ENCODE peak calls at places on chromosomes 7 and 10, in eight cellular contexts. Y, L, K, R, S, X, D and Z are unnamed samples.
A peak's percentile ranks its signal among the peaks of the same experiment; 100 is the strongest.

GRCh38 chr10:128863823-128864405 is 603.1 kb upstream of the MGMT start:
- DNase-seq in Y (no peak), L (no peak), K (no peak), R (no peak), S (peak; percentile 56), X (no peak), D (no peak), Z (no peak)

GRCh38 chr10:75408512-75408881 is 6.9 kb upstream of the ZNF503 start:
- DNase-seq in Y (no peak), L (no peak), K (no peak), R (no peak), S (no peak), X (no peak), D (no peak), Z (no peak)

GRCh38 chr7:15801565-15801964 is 115.1 kb upstream of the MEOX2 start:
- DNase-seq in Y (no peak), L (no peak), K (peak; percentile 75), R (peak; percentile 89), S (no peak), X (peak; percentile 90), D (peak; percentile 31), Z (no peak)

GRCh38 chr7:138886501-138886917 is 88.5 kb upstream of the ATP6V0A4 start:
- DNase-seq in Y (peak; percentile 59), L (no peak), K (peak; percentile 83), R (peak; percentile 74), S (no peak), X (peak; percentile 84), D (peak; percentile 81), Z (peak; percentile 60)

GRCh38 chr10:80172896-80173295 is 32.4 kb downstream of the ANXA11 start:
- DNase-seq in Y (peak; percentile 51), L (peak; percentile 75), K (no peak), R (no peak), S (no peak), X (no peak), D (no peak), Z (no peak)

GRCh38 chr7:117667456-117667855 is 187.6 kb downstream of the CFTR start:
- DNase-seq in Y (no peak), L (no peak), K (peak; percentile 14), R (peak; percentile 40), S (no peak), X (no peak), D (no peak), Z (no peak)

GRCh38 chr7:158411232-158411950 is 176.2 kb downstream of the PTPRN2 start:
- DNase-seq in Y (no peak), L (no peak), K (no peak), R (no peak), S (no peak), X (no peak), D (no peak), Z (no peak)

GRCh38 chr7:157043745-157044144 is 33.3 kb upstream of the MNX1 start:
- DNase-seq in Y (no peak), L (no peak), K (peak; percentile 45), R (peak; percentile 52), S (no peak), X (no peak), D (peak; percentile 64), Z (no peak)

GRCh38 chr10:110034596-110034995 is 26.8 kb downstream of the ADD3 start:
- DNase-seq in Y (no peak), L (no peak), K (no peak), R (no peak), S (no peak), X (no peak), D (no peak), Z (peak; percentile 82)

GRCh38 chr7:94700926-94701554 is 45.1 kb upstream of the SGCE start:
- DNase-seq in Y (no peak), L (no peak), K (peak; percentile 63), R (no peak), S (no peak), X (no peak), D (peak; percentile 47), Z (no peak)

GRCh38 chr7:30921951-30922401 is 10.3 kb downstream of the AQP1 start:
- DNase-seq in Y (no peak), L (peak; percentile 6), K (no peak), R (no peak), S (peak; percentile 71), X (no peak), D (no peak), Z (no peak)

GRCh38 chr10:5841965-5842364 is 28.7 kb upstream of the GDI2 start:
- DNase-seq in Y (no peak), L (no peak), K (no peak), R (no peak), S (no peak), X (no peak), D (no peak), Z (no peak)

GRCh38 chr10:133438711-133439273 is 14.4 kb upstream of the SPRN start:
- DNase-seq in Y (no peak), L (no peak), K (no peak), R (no peak), S (no peak), X (peak; percentile 64), D (no peak), Z (peak; percentile 15)

GRCh38 chr7:85619236-85619635 is 432.4 kb upstream of the SEMA3D start:
- DNase-seq in Y (no peak), L (no peak), K (no peak), R (no peak), S (no peak), X (no peak), D (no peak), Z (no peak)

GRCh38 chr7:125450749-125451148 is 521.1 kb upstream of the POT1 start:
- DNase-seq in Y (no peak), L (no peak), K (no peak), R (no peak), S (no peak), X (no peak), D (no peak), Z (peak; percentile 63)

GRCh38 chr7:134364619-134365037 is 47.9 kb upstream of the SLC35B4 start:
- DNase-seq in Y (peak; percentile 76), L (no peak), K (peak; percentile 46), R (peak; percentile 30), S (no peak), X (no peak), D (peak; percentile 24), Z (peak; percentile 96)

GRCh38 chr7:32957326-32958045 is at the start of gene FKBP9:
- DNase-seq in Y (peak; percentile 96), L (peak; percentile 94), K (peak; percentile 91), R (peak; percentile 86), S (peak; percentile 92), X (peak; percentile 84), D (peak; percentile 86), Z (peak; percentile 71)

GRCh38 chr10:44069573-44069972 is 315.3 kb downstream of the CXCL12 start:
- DNase-seq in Y (no peak), L (no peak), K (peak; percentile 96), R (no peak), S (no peak), X (no peak), D (no peak), Z (no peak)

GRCh38 chr10:44070282-44070681 is 314.6 kb downstream of the CXCL12 start:
- DNase-seq in Y (no peak), L (peak; percentile 19), K (no peak), R (no peak), S (no peak), X (no peak), D (no peak), Z (no peak)

GRCh38 chr10:44067432-44067831 is 317.5 kb downstream of the CXCL12 start:
- DNase-seq in Y (no peak), L (no peak), K (no peak), R (no peak), S (no peak), X (no peak), D (no peak), Z (no peak)

GRCh38 chr10:44068716-44069482 is 316.0 kb downstream of the CXCL12 start:
- DNase-seq in Y (no peak), L (no peak), K (peak; percentile 93), R (no peak), S (no peak), X (no peak), D (peak; percentile 21), Z (no peak)

DNA sequence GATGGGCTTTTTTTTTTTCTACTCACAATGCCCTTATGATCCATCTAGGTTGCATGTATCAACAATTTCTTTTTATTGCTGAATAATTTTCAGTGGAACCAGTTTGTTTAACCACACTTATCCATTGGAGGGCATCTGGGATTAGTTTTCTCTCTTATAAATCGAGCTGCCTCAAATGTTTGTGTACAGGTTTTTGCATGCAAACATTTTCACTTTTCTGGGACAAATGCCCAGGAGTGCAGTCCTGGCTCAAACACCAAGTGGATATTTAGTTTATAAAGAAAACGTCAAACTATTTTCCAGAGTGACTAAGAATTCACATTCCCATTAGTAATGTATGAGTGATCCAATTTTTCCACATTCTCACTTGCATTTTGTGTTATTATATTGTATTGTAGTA is 313.4 kb downstream of the CXCL12 start:
- DNase-seq in Y (no peak), L (no peak), K (peak; percentile 93), R (no peak), S (no peak), X (no peak), D (peak; percentile 87), Z (no peak)
- TF ChIP-seq CTCF in Y (no peak), L (no peak), K (no peak), R (no peak), S (no peak), X (no peak), D (peak; percentile 21), Z (no peak)

DNA sequence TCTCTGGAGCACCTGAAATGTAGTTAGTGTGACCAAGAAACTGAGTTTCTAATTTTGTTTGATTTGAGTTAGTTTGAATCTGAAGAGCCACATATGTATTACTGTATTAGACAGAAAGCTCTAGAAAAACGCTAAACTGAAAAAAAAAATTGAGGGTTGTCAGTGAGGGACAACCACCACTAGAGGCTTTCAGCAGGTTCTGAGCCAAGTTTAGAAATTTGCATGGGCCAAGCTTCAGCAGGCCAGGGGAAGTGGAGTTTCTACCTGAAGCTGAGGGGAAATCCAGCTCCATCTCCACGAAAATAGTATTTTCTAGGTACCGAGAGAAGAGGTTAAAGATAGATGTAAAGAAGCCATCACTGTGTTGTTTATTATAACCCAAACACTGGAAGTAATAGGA is 77.9 kb upstream of the PLXNA4 start:
- DNase-seq in Y (no peak), L (no peak), K (peak; percentile 17), R (peak; percentile 20), S (no peak), X (peak; percentile 42), D (no peak), Z (no peak)
- TF ChIP-seq CTCF in Y (no peak), L (peak; percentile 4), K (peak; percentile 43), R (peak; percentile 56), S (no peak), X (peak; percentile 45), D (peak; percentile 23), Z (peak; percentile 2)

DNA sequence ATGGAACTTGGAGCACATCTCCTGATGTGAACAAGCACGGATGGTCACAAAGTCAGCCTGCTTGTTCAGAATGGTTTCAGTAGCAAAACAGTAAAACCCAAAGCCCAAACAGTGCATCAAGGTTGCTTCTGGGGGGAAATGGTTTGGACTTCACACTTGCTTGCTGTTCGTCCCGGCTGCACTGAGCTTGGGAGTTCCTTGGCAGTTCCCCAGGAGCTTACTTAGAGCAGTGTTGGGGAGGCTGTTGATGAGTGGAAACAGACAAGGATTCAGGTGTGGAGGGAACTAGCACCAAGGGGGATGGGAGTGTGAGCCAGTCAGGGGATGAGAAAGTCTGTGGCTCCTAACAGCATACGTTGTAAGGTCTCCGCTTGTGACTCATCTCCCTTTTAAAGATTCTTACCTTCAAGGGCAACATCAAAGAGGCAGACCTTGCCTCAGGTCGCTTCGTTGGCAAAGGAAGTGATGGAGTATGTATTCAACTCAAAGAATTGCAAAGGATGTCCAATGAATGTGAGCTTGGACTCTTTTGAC is 19.8 kb upstream of the ITGA8 start:
- DNase-seq in Y (no peak), L (no peak), K (no peak), R (no peak), S (no peak), X (no peak), D (no peak), Z (no peak)
- TF ChIP-seq CTCF in Y (no peak), L (no peak), K (no peak), R (no peak), S (no peak), X (no peak), D (no peak), Z (no peak)

GRCh38 chr7:128919881-128920789 is 9.6 kb upstream of the KCP start:
- DNase-seq in Y (no peak), L (no peak), K (no peak), R (no peak), S (peak; percentile 36), X (peak; percentile 41), D (no peak), Z (no peak)
- TF ChIP-seq CTCF in Y (no peak), L (no peak), K (no peak), R (no peak), S (no peak), X (peak; percentile 29), D (no peak), Z (no peak)